ENCODE peak calls at places on chromosome 22, in eight cellular contexts. P is stomach, Q is transverse colon, V is tibial nerve, R is A549, H is SK-N-SH, Z is suprapubic skin, S is upper lobe of left lung. F is an unnamed sample.

GRCh38 chr22:19871845-19872778 is 17.4 kb upstream of the GNB1L start:
- DNase-seq in R (no peak), H (no peak), Z (peak), P (no peak), Q (no peak), V (peak), S (no peak), F (no peak)

GRCh38 chr22:31692186-31692886 is 30.3 kb upstream of the PISD start:
- DNase-seq in P (no peak), Z (no peak), S (no peak), R (no peak), H (no peak), Q (no peak), V (no peak), F (no peak)

GRCh38 chr22:33111491-33111890 is 53.3 kb upstream of the SYN3 start:
- DNase-seq in S (no peak), P (no peak), V (no peak), Q (no peak), Z (no peak), H (no peak), R (no peak), F (no peak)

GRCh38 chr22:37269930-37270678 is 12.2 kb upstream of the CYTH4 start:
- DNase-seq in S (no peak), P (no peak), V (no peak), Q (no peak), Z (no peak), R (no peak), H (no peak), F (no peak)

GRCh38 chr22:32237021-32237420 is 18.1 kb downstream of the SLC5A4 start:
- DNase-seq in H (no peak), Z (no peak), S (no peak), Q (no peak), V (no peak), R (no peak), P (no peak), F (no peak)

GRCh38 chr22:27438271-27438980 is 363.1 kb downstream of the MN1 start:
- DNase-seq in R (no peak), V (peak), P (peak), Q (no peak), H (peak), S (peak), Z (no peak), F (no peak)

GRCh38 chr22:31089101-31090100 is 8.3 kb downstream of the SMTN start:
- DNase-seq in R (no peak), V (no peak), H (peak), Q (peak), P (peak), S (peak), Z (no peak), F (peak)

GRCh38 chr22:26893034-26893710 is 235.8 kb downstream of the MIAT start:
- DNase-seq in P (no peak), R (no peak), Z (no peak), S (peak), H (no peak), Q (no peak), V (no peak), F (peak)

GRCh38 chr22:31857247-31857646 is 87.1 kb upstream of the YWHAH start:
- DNase-seq in R (no peak), S (no peak), V (no peak), Q (no peak), H (no peak), Z (no peak), P (no peak), F (no peak)

GRCh38 chr22:33519140-33519973 is 400.9 kb downstream of the LARGE1 start:
- DNase-seq in S (no peak), V (no peak), H (peak), P (no peak), Z (no peak), R (peak), Q (peak), F (no peak)

GRCh38 chr22:28817919-28818859 is 17.8 kb upstream of the XBP1 start:
- DNase-seq in Z (no peak), R (no peak), P (peak), H (peak), S (no peak), V (no peak), Q (peak), F (no peak)

GRCh38 chr22:32175751-32176644 is 16.9 kb upstream of the C22orf42 start:
- DNase-seq in S (peak), R (no peak), Q (no peak), V (no peak), P (no peak), H (peak), Z (peak), F (no peak)

GRCh38 chr22:31122196-31122531 is 602 bp upstream of the INPP5J start:
- DNase-seq in Q (no peak), V (no peak), S (no peak), H (no peak), Z (no peak), R (no peak), P (no peak), F (no peak)

GRCh38 chr22:27554106-27554814 is 247.3 kb downstream of the MN1 start:
- DNase-seq in H (no peak), P (peak), S (no peak), Q (peak), Z (no peak), R (no peak), V (no peak), F (no peak)

GRCh38 chr22:26667140-26667539 is 9.8 kb downstream of the MIAT start:
- DNase-seq in S (no peak), Q (no peak), H (no peak), R (no peak), P (no peak), V (no peak), Z (no peak), F (no peak)

GRCh38 chr22:37511368-37512104 is 7.7 kb downstream of the CARD10 start:
- DNase-seq in P (no peak), H (no peak), V (no peak), S (no peak), Z (no peak), R (no peak), Q (no peak), F (no peak)

GRCh38 chr22:27930246-27931060 is 11.4 kb upstream of the PITPNB start:
- DNase-seq in S (no peak), Q (no peak), P (no peak), H (no peak), R (no peak), Z (no peak), V (no peak), F (no peak)

GRCh38 chr22:17441326-17441725 is 72.1 kb downstream of the CECR2 start:
- DNase-seq in Q (no peak), H (no peak), R (no peak), P (no peak), V (no peak), S (no peak), Z (no peak), F (no peak)

GRCh38 chr22:29040385-29041275 is 21.0 kb downstream of the C22orf31 start:
- DNase-seq in V (peak), P (peak), Q (peak), Z (no peak), S (no peak), R (no peak), H (peak), F (no peak)

GRCh38 chr22:17131686-17132085 is 10.5 kb upstream of the TMEM121B start:
- DNase-seq in S (no peak), P (no peak), Z (no peak), H (no peak), V (no peak), R (no peak), Q (no peak), F (no peak)

GRCh38 chr22:18012528-18012927 is 11.8 kb downstream of the MICAL3 start:
- DNase-seq in P (no peak), Z (no peak), R (no peak), S (no peak), H (no peak), Q (no peak), V (no peak), F (no peak)

DNA sequence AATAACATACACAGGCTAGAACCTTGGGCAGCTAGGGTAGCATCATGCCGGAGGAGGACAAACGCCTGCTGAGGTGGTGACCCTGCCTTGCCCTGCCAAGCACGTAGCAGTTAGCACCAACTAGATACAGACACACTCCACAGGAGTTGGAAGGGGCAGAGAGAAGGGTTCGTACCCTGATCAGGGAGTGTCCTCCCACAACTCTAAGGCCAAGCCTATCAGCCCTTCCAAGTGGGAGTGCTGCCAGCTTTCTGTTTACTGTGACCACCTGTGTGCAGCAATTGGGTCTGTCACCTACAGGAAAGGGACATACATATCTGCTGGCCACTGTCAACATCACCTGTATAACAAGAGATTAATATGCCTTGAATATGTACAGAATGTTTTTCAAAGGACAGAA is 1.9 kb upstream of the THAP7 start:
- DNase-seq in P (no peak), Z (no peak), Q (peak), V (no peak), R (no peak), S (no peak), H (no peak), F (no peak)
- H3K27ac ChIP-seq in P (peak), Z (no peak), Q (peak), V (no peak), R (no peak), S (no peak), H (peak), F (peak)

GRCh38 chr22:38741166-38741565 is 14.6 kb downstream of the SUN2 start:
- DNase-seq in R (no peak), Z (no peak), Q (no peak), P (no peak), S (no peak), H (no peak), V (no peak), F (no peak)

GRCh38 chr22:38739300-38740055 is 16.3 kb downstream of the SUN2 start:
- DNase-seq in H (no peak), Z (no peak), Q (no peak), V (no peak), S (no peak), P (no peak), R (no peak), F (no peak)

GRCh38 chr22:38740116-38740723 is 15.6 kb downstream of the SUN2 start:
- DNase-seq in S (no peak), Z (no peak), R (no peak), P (no peak), V (no peak), H (no peak), Q (no peak), F (no peak)

GRCh38 chr22:38741576-38741975 is 14.2 kb downstream of the SUN2 start:
- DNase-seq in V (no peak), S (no peak), Z (no peak), Q (no peak), H (no peak), P (no peak), R (no peak), F (no peak)

DNA sequence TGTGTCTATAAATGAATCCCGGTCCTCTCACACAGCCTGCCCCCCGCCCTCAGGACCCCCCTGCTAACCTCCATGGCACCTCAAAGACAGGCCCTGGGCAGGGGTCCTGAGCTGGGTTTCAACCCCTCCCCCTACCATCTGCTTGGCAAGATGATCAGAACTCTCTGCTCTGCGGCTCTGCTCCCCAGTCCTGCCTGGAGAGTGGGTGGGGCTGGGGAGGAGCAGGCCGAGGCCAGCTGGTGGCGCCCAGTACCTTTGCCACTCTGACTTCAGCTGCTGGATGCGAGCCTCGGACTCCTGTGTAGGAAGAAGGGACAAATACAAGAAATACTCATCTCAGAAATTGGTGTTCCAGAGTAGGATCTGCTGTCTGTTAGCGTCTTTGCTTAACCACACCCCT is 15.0 kb downstream of the SUN2 start:
- DNase-seq in Z (no peak), P (no peak), V (no peak), Q (no peak), H (no peak), R (no peak), S (no peak), F (no peak)
- TF ChIP-seq EP300 in Z (no peak), P (no peak), V (no peak), Q (no peak), H (no peak), R (no peak), S (no peak), F (no peak)

GRCh38 chr22:36239150-36239400 is 252 bp downstream of the APOL2 start:
- DNase-seq in R (peak), S (no peak), P (no peak), V (no peak), H (peak), Q (no peak), Z (no peak), F (no peak)

GRCh38 chr22:36237462-36238347 is 1.6 kb downstream of the APOL2 start:
- DNase-seq in H (no peak), Z (no peak), R (no peak), Q (peak), P (no peak), V (no peak), S (peak), F (no peak)

GRCh38 chr22:36236338-36237319 is 2.7 kb downstream of the APOL2 start:
- DNase-seq in S (no peak), P (no peak), Z (no peak), H (no peak), R (no peak), V (no peak), Q (no peak), F (no peak)

GRCh38 chr22:36239401-36240171 is at the start of gene APOL2:
- DNase-seq in S (peak), H (peak), Q (peak), V (peak), Z (peak), R (peak), P (peak), F (peak)

DNA sequence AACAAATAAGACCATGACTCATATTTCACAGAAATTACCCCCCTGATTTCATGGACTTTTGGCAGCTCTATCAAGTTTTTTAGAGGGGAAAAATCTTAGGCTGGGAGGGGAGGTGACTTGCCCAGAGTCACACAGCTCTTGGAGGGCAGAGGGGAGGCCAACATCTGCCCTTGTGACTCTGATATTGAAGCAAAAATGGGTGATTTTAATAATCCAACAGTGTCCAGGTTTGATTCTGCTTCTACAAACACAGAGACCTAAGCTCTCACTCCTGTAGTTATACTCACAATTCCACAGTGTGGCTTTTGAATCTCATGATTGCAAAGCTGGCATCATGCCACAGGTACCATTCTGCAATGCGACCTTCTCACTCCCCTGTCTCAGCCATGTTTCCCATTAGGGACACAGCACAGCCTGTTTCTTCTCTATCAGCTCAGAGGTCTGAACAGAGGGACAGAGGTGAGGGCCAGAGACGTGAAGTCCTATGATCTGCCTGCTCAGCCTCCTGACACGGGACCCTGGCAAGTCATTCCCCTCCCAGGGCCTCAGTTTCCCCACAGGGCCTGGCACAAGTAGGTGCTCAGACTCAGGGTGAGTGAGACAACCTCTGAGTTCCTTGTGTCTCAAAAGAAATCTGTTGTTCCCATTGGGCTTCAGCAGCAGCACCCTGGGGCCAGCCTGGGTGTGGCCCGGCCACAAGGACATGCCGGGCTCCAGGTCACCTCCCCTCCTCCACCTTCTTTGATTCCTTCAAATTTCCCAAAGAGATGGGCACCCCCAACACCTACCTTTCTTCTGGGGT is 778 bp downstream of the APOL2 start:
- DNase-seq in Q (peak), Z (no peak), P (no peak), V (no peak), H (peak), R (no peak), S (peak), F (no peak)
- H3K4me3 ChIP-seq in Q (peak), Z (peak), P (peak), V (peak), H (peak), R (peak), S (peak), F (peak)

DNA sequence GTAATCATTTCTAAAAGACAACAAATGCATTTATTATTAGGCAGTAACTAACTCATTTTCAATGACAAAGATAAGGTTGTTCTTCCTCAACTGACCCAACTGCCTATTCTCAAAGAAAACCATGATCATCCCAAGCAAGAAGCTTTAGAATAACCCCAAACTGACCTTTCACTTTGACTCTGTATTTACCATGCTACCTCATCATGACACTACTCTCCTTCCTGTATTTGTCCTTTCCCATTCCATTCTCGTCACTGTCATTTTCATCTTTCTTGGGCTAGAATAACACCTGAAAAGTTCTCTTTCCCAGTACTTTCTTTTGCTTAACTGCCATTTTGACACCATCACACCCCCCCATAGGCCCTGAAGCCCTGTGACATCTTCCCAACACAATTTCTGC is 48.3 kb downstream of the TCF20 start:
- DNase-seq in R (no peak), Q (no peak), S (no peak), Z (no peak), H (no peak), V (no peak), P (no peak), F (no peak)
- H3K27ac ChIP-seq in R (no peak), Q (no peak), S (no peak), Z (no peak), H (no peak), V (no peak), P (no peak), F (no peak)

GRCh38 chr22:46803031-46803880 is 40.8 kb downstream of the TBC1D22A start:
- DNase-seq in H (peak), Q (peak), R (peak), P (peak), V (no peak), Z (no peak), S (peak), F (no peak)
- TF ChIP-seq EP300 in H (no peak), Q (no peak), R (no peak), P (no peak), V (no peak), Z (no peak), S (no peak), F (no peak)

GRCh38 chr22:22882033-22882717 is 5.4 kb upstream of the IGLL5 start:
- DNase-seq in H (no peak), P (no peak), Q (peak), S (no peak), Z (no peak), V (no peak), R (no peak), F (no peak)

GRCh38 chr22:22883090-22883727 is 4.4 kb upstream of the IGLL5 start:
- DNase-seq in P (no peak), Z (no peak), V (no peak), S (no peak), R (no peak), Q (no peak), H (no peak), F (no peak)

GRCh38 chr22:22886546-22886945 is 1.1 kb upstream of the IGLL5 start:
- DNase-seq in S (no peak), P (no peak), V (no peak), Q (no peak), H (no peak), Z (peak), R (no peak), F (no peak)

GRCh38 chr22:22884888-22885840 is 2.5 kb upstream of the IGLL5 start:
- DNase-seq in Z (peak), H (no peak), P (no peak), V (no peak), S (peak), R (no peak), Q (peak), F (no peak)

GRCh38 chr22:22884010-22884887 is 3.4 kb upstream of the IGLL5 start:
- DNase-seq in S (no peak), R (peak), V (peak), H (peak), P (peak), Z (peak), Q (peak), F (no peak)
- H3K4me3 ChIP-seq in S (no peak), R (no peak), V (no peak), H (no peak), P (no peak), Z (no peak), Q (no peak), F (no peak)

GRCh38 chr22:50624347-50625130 is 3.4 kb downstream of the ARSA start:
- DNase-seq in V (peak), Z (peak), H (no peak), S (no peak), Q (peak), R (no peak), P (no peak), F (no peak)

GRCh38 chr22:50620861-50621490 is 7.0 kb downstream of the ARSA start:
- DNase-seq in H (no peak), P (no peak), Z (no peak), Q (peak), S (peak), R (no peak), V (no peak), F (no peak)

GRCh38 chr22:50621948-50622722 is 5.8 kb downstream of the ARSA start:
- DNase-seq in R (no peak), H (peak), P (peak), S (no peak), Q (peak), Z (no peak), V (no peak), F (no peak)

GRCh38 chr22:50621491-50621880 is 6.5 kb downstream of the ARSA start:
- DNase-seq in P (no peak), Q (peak), Z (no peak), V (no peak), R (no peak), S (no peak), H (peak), F (no peak)

GRCh38 chr22:50622723-50623327 is 5.1 kb downstream of the ARSA start:
- DNase-seq in S (peak), R (no peak), V (no peak), P (peak), Z (no peak), H (peak), Q (peak), F (no peak)
- H3K27ac ChIP-seq in S (peak), R (no peak), V (no peak), P (peak), Z (peak), H (no peak), Q (peak), F (no peak)

GRCh38 chr22:45036154-45036553 is 26.3 kb upstream of the PHF21B start:
- DNase-seq in S (no peak), R (no peak), H (no peak), Q (no peak), Z (no peak), V (no peak), P (no peak), F (no peak)
- TF ChIP-seq EP300 in S (no peak), R (no peak), H (no peak), Q (no peak), Z (no peak), V (no peak), P (no peak), F (no peak)